ENCODE peak calls at places on chromosomes 4 and X, in eight cellular contexts. One of them, this sample, is unnamed.

GRCh38 chr4:184147858-184148799 is 69.5 kb downstream of the ENPP6 start:
- DNase-seq in uterus: no peak
- DNase-seq in upper lobe of left lung: no peak
- DNase-seq in stomach: no peak
- DNase-seq in Peyer's patch: no peak
- DNase-seq in esophagus muscularis mucosa: no peak
- DNase-seq in sigmoid colon: no peak
- DNase-seq in HCT116: no peak
- DNase-seq in this sample: no peak

GRCh38 chr4:119604266-119604665 is 24.3 kb downstream of the PDE5A start:
- DNase-seq in uterus: no peak
- DNase-seq in upper lobe of left lung: no peak
- DNase-seq in stomach: no peak
- DNase-seq in Peyer's patch: no peak
- DNase-seq in esophagus muscularis mucosa: no peak
- DNase-seq in sigmoid colon: no peak
- DNase-seq in HCT116: no peak
- DNase-seq in this sample: no peak

GRCh38 chr4:176256921-176257320 is 12.1 kb downstream of the ASB5 start:
- DNase-seq in uterus: no peak
- DNase-seq in upper lobe of left lung: no peak
- DNase-seq in stomach: no peak
- DNase-seq in Peyer's patch: no peak
- DNase-seq in esophagus muscularis mucosa: no peak
- DNase-seq in sigmoid colon: no peak
- DNase-seq in HCT116: no peak
- DNase-seq in this sample: no peak

GRCh38 chrX:53242310-53242709 is 17.3 kb upstream of the KDM5C start:
- DNase-seq in uterus: no peak
- DNase-seq in upper lobe of left lung: no peak
- DNase-seq in stomach: no peak
- DNase-seq in Peyer's patch: no peak
- DNase-seq in esophagus muscularis mucosa: no peak
- DNase-seq in sigmoid colon: no peak
- DNase-seq in HCT116: no peak
- DNase-seq in this sample: no peak

GRCh38 chr4:141435446-141436225 is 200.7 kb upstream of the IL15 start:
- DNase-seq in uterus: no peak
- DNase-seq in upper lobe of left lung: no peak
- DNase-seq in stomach: no peak
- DNase-seq in Peyer's patch: no peak
- DNase-seq in esophagus muscularis mucosa: no peak
- DNase-seq in sigmoid colon: no peak
- DNase-seq in HCT116: no peak
- DNase-seq in this sample: no peak

GRCh38 chr4:37628977-37629609 is 57.1 kb downstream of the RELL1 start:
- DNase-seq in uterus: peak; percentile 54
- DNase-seq in upper lobe of left lung: no peak
- DNase-seq in stomach: peak; percentile 33
- DNase-seq in Peyer's patch: no peak
- DNase-seq in esophagus muscularis mucosa: peak; percentile 93
- DNase-seq in sigmoid colon: peak; percentile 77
- DNase-seq in HCT116: peak; percentile 59
- DNase-seq in this sample: peak; percentile 46

GRCh38 chr4:95532305-95532704 is 16.5 kb downstream of the UNC5C start:
- DNase-seq in uterus: no peak
- DNase-seq in upper lobe of left lung: no peak
- DNase-seq in stomach: no peak
- DNase-seq in Peyer's patch: no peak
- DNase-seq in esophagus muscularis mucosa: no peak
- DNase-seq in sigmoid colon: no peak
- DNase-seq in HCT116: no peak
- DNase-seq in this sample: no peak

GRCh38 chrX:156003486-156004185 is 6.1 kb downstream of the IL9R start:
- DNase-seq in uterus: no peak
- DNase-seq in upper lobe of left lung: peak; percentile 47
- DNase-seq in stomach: no peak
- DNase-seq in Peyer's patch: no peak
- DNase-seq in esophagus muscularis mucosa: peak; percentile 87
- DNase-seq in sigmoid colon: no peak
- DNase-seq in HCT116: no peak
- DNase-seq in this sample: peak; percentile 80

GRCh38 chr4:168710353-168710946 is 213.6 kb downstream of the PALLD start:
- DNase-seq in uterus: peak; percentile 64
- DNase-seq in upper lobe of left lung: no peak
- DNase-seq in stomach: peak; percentile 40
- DNase-seq in Peyer's patch: no peak
- DNase-seq in esophagus muscularis mucosa: no peak
- DNase-seq in sigmoid colon: no peak
- DNase-seq in HCT116: peak; percentile 29
- DNase-seq in this sample: no peak

GRCh38 chr4:79227896-79228295 is 98.0 kb downstream of the NAA11 start:
- DNase-seq in uterus: no peak
- DNase-seq in upper lobe of left lung: no peak
- DNase-seq in stomach: no peak
- DNase-seq in Peyer's patch: no peak
- DNase-seq in esophagus muscularis mucosa: no peak
- DNase-seq in sigmoid colon: no peak
- DNase-seq in HCT116: no peak
- DNase-seq in this sample: no peak

GRCh38 chr4:1449475-1449832 is 43.2 kb upstream of the NKX1-1 start:
- DNase-seq in uterus: no peak
- DNase-seq in upper lobe of left lung: peak; percentile 60
- DNase-seq in stomach: peak; percentile 14
- DNase-seq in Peyer's patch: no peak
- DNase-seq in esophagus muscularis mucosa: no peak
- DNase-seq in sigmoid colon: no peak
- DNase-seq in HCT116: no peak
- DNase-seq in this sample: no peak

GRCh38 chrX:2781226-2781571 is 29.4 kb downstream of the XG start:
- DNase-seq in uterus: no peak
- DNase-seq in upper lobe of left lung: no peak
- DNase-seq in stomach: no peak
- DNase-seq in Peyer's patch: no peak
- DNase-seq in esophagus muscularis mucosa: no peak
- DNase-seq in sigmoid colon: no peak
- DNase-seq in HCT116: no peak
- DNase-seq in this sample: no peak

GRCh38 chrX:22338740-22339139 is 66.0 kb downstream of the CBLL2 start:
- DNase-seq in uterus: no peak
- DNase-seq in upper lobe of left lung: no peak
- DNase-seq in stomach: no peak
- DNase-seq in Peyer's patch: no peak
- DNase-seq in esophagus muscularis mucosa: no peak
- DNase-seq in sigmoid colon: no peak
- DNase-seq in HCT116: no peak
- DNase-seq in this sample: no peak

GRCh38 chr4:13988347-13989265 is 361.1 kb upstream of the BOD1L1 start:
- DNase-seq in uterus: no peak
- DNase-seq in upper lobe of left lung: no peak
- DNase-seq in stomach: no peak
- DNase-seq in Peyer's patch: no peak
- DNase-seq in esophagus muscularis mucosa: peak; percentile 92
- DNase-seq in sigmoid colon: peak; percentile 73
- DNase-seq in HCT116: no peak
- DNase-seq in this sample: peak; percentile 86

GRCh38 chrX:110012818-110013484 is 10.0 kb downstream of the TMEM164 start:
- DNase-seq in uterus: no peak
- DNase-seq in upper lobe of left lung: no peak
- DNase-seq in stomach: peak; percentile 43
- DNase-seq in Peyer's patch: no peak
- DNase-seq in esophagus muscularis mucosa: no peak
- DNase-seq in sigmoid colon: no peak
- DNase-seq in HCT116: no peak
- DNase-seq in this sample: no peak

GRCh38 chr4:152079543-152080293 is 318.9 kb upstream of the GATB start:
- DNase-seq in uterus: no peak
- DNase-seq in upper lobe of left lung: no peak
- DNase-seq in stomach: no peak
- DNase-seq in Peyer's patch: peak; percentile 40
- DNase-seq in esophagus muscularis mucosa: no peak
- DNase-seq in sigmoid colon: no peak
- DNase-seq in HCT116: no peak
- DNase-seq in this sample: no peak

GRCh38 chrX:105282077-105282476 is 61.6 kb upstream of the TEX13A start:
- DNase-seq in uterus: no peak
- DNase-seq in upper lobe of left lung: no peak
- DNase-seq in stomach: no peak
- DNase-seq in Peyer's patch: no peak
- DNase-seq in esophagus muscularis mucosa: no peak
- DNase-seq in sigmoid colon: no peak
- DNase-seq in HCT116: no peak
- DNase-seq in this sample: no peak

GRCh38 chrX:120839506-120839905 is 36.2 kb downstream of the CT47B1 start:
- DNase-seq in uterus: no peak
- DNase-seq in upper lobe of left lung: no peak
- DNase-seq in stomach: no peak
- DNase-seq in Peyer's patch: no peak
- DNase-seq in esophagus muscularis mucosa: no peak
- DNase-seq in sigmoid colon: no peak
- DNase-seq in HCT116: no peak
- DNase-seq in this sample: no peak

GRCh38 chrX:11757729-11758399 is at the start of gene MSL3:
- DNase-seq in uterus: no peak
- DNase-seq in upper lobe of left lung: peak; percentile 94
- DNase-seq in stomach: peak; percentile 56
- DNase-seq in Peyer's patch: peak; percentile 48
- DNase-seq in esophagus muscularis mucosa: no peak
- DNase-seq in sigmoid colon: peak; percentile 76
- DNase-seq in HCT116: no peak
- DNase-seq in this sample: no peak

GRCh38 chr4:86048426-86048825 is 311.4 kb downstream of the MAPK10 start:
- DNase-seq in uterus: no peak
- DNase-seq in upper lobe of left lung: no peak
- DNase-seq in stomach: no peak
- DNase-seq in Peyer's patch: no peak
- DNase-seq in esophagus muscularis mucosa: no peak
- DNase-seq in sigmoid colon: no peak
- DNase-seq in HCT116: no peak
- DNase-seq in this sample: no peak

GRCh38 chr4:40066651-40067050 is 10.0 kb downstream of the N4BP2 start:
- DNase-seq in uterus: no peak
- DNase-seq in upper lobe of left lung: no peak
- DNase-seq in stomach: no peak
- DNase-seq in Peyer's patch: no peak
- DNase-seq in esophagus muscularis mucosa: no peak
- DNase-seq in sigmoid colon: no peak
- DNase-seq in HCT116: no peak
- DNase-seq in this sample: no peak

GRCh38 chr4:108045687-108046024 is 56.0 kb downstream of the HADH start:
- DNase-seq in uterus: no peak
- DNase-seq in upper lobe of left lung: no peak
- DNase-seq in stomach: peak; percentile 75
- DNase-seq in Peyer's patch: no peak
- DNase-seq in esophagus muscularis mucosa: no peak
- DNase-seq in sigmoid colon: no peak
- DNase-seq in HCT116: no peak
- DNase-seq in this sample: no peak

GRCh38 chr4:72302981-72303704 is 265.9 kb downstream of the ADAMTS3 start:
- DNase-seq in uterus: peak; percentile 18
- DNase-seq in upper lobe of left lung: no peak
- DNase-seq in stomach: peak; percentile 29
- DNase-seq in Peyer's patch: no peak
- DNase-seq in esophagus muscularis mucosa: no peak
- DNase-seq in sigmoid colon: no peak
- DNase-seq in HCT116: peak; percentile 6
- DNase-seq in this sample: no peak

GRCh38 chr4:126776361-126776760 is 856.4 kb upstream of the INTU start:
- DNase-seq in uterus: no peak
- DNase-seq in upper lobe of left lung: no peak
- DNase-seq in stomach: no peak
- DNase-seq in Peyer's patch: no peak
- DNase-seq in esophagus muscularis mucosa: no peak
- DNase-seq in sigmoid colon: no peak
- DNase-seq in HCT116: no peak
- DNase-seq in this sample: no peak
- TF ChIP-seq POLR2A in uterus: no peak
- TF ChIP-seq POLR2A in upper lobe of left lung: no peak
- TF ChIP-seq POLR2A in stomach: no peak
- TF ChIP-seq POLR2A in Peyer's patch: no peak
- TF ChIP-seq POLR2A in esophagus muscularis mucosa: no peak
- TF ChIP-seq POLR2A in sigmoid colon: no peak
- TF ChIP-seq POLR2A in HCT116: no peak
- TF ChIP-seq POLR2A in this sample: no peak

GRCh38 chrX:100817340-100817739 is 2.9 kb upstream of the CSTF2 start:
- DNase-seq in uterus: no peak
- DNase-seq in upper lobe of left lung: no peak
- DNase-seq in stomach: no peak
- DNase-seq in Peyer's patch: no peak
- DNase-seq in esophagus muscularis mucosa: no peak
- DNase-seq in sigmoid colon: no peak
- DNase-seq in HCT116: no peak
- DNase-seq in this sample: no peak

GRCh38 chrX:100819534-100819836 is 706 bp upstream of the CSTF2 start:
- DNase-seq in uterus: peak; percentile 15
- DNase-seq in upper lobe of left lung: no peak
- DNase-seq in stomach: no peak
- DNase-seq in Peyer's patch: no peak
- DNase-seq in esophagus muscularis mucosa: no peak
- DNase-seq in sigmoid colon: no peak
- DNase-seq in HCT116: no peak
- DNase-seq in this sample: no peak

GRCh38 chrX:100819837-100820666 is at the start of gene CSTF2:
- DNase-seq in uterus: peak; percentile 66
- DNase-seq in upper lobe of left lung: peak; percentile 93
- DNase-seq in stomach: peak; percentile 80
- DNase-seq in Peyer's patch: peak; percentile 76
- DNase-seq in esophagus muscularis mucosa: peak; percentile 91
- DNase-seq in sigmoid colon: peak; percentile 88
- DNase-seq in HCT116: peak; percentile 65
- DNase-seq in this sample: peak; percentile 94
- TF ChIP-seq CTCF in uterus: no peak
- TF ChIP-seq CTCF in upper lobe of left lung: peak; percentile 19
- TF ChIP-seq CTCF in stomach: no peak
- TF ChIP-seq CTCF in Peyer's patch: no peak
- TF ChIP-seq CTCF in esophagus muscularis mucosa: peak; percentile 39
- TF ChIP-seq CTCF in sigmoid colon: no peak
- TF ChIP-seq CTCF in HCT116: no peak
- TF ChIP-seq CTCF in this sample: no peak

DNA sequence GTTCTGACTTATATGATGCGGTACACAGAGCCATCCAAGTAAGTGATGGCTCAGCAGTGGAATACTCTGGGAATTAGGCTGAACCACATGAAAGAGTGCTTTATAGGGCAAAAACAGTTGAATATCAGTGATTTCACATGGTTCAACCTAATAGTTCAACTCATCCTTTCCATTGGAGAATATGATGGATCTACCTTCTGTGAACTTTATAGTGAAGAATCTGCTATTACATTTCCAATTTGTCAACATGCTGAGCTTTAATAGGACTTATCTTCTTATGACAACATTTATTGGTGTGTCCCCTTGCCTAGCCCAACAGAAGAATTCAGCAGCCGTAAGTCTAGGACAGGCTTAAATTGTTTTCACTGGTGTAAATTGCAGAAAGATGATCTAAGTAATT is 15.4 kb upstream of the AFP start:
- DNase-seq in uterus: no peak
- DNase-seq in upper lobe of left lung: no peak
- DNase-seq in stomach: no peak
- DNase-seq in Peyer's patch: no peak
- DNase-seq in esophagus muscularis mucosa: no peak
- DNase-seq in sigmoid colon: no peak
- DNase-seq in HCT116: no peak
- DNase-seq in this sample: no peak
- TF ChIP-seq POLR2A in uterus: no peak
- TF ChIP-seq POLR2A in upper lobe of left lung: no peak
- TF ChIP-seq POLR2A in stomach: no peak
- TF ChIP-seq POLR2A in Peyer's patch: no peak
- TF ChIP-seq POLR2A in esophagus muscularis mucosa: no peak
- TF ChIP-seq POLR2A in sigmoid colon: no peak
- TF ChIP-seq POLR2A in HCT116: no peak
- TF ChIP-seq POLR2A in this sample: no peak

GRCh38 chrX:129754266-129755024 is 15.7 kb downstream of the XPNPEP2 start:
- DNase-seq in uterus: no peak
- DNase-seq in upper lobe of left lung: no peak
- DNase-seq in stomach: no peak
- DNase-seq in Peyer's patch: no peak
- DNase-seq in esophagus muscularis mucosa: no peak
- DNase-seq in sigmoid colon: no peak
- DNase-seq in HCT116: no peak
- DNase-seq in this sample: no peak
- TF ChIP-seq CTCF in uterus: no peak
- TF ChIP-seq CTCF in upper lobe of left lung: no peak
- TF ChIP-seq CTCF in stomach: no peak
- TF ChIP-seq CTCF in Peyer's patch: peak; percentile 11
- TF ChIP-seq CTCF in esophagus muscularis mucosa: no peak
- TF ChIP-seq CTCF in sigmoid colon: no peak
- TF ChIP-seq CTCF in HCT116: peak; percentile 52
- TF ChIP-seq CTCF in this sample: no peak

This sample was measured in lower leg skin.